ENCODE peak calls at places on chromosomes 3 and 15, in four cellular contexts. L is K562, R is HepG2, W is H1. O is an unnamed sample.

GRCh38 chr15:60917469-60918130 is 311.5 kb downstream of the RORA start:
- DNase-seq in L (no peak), R (no peak), W (no peak), O (no peak)

GRCh38 chr15:66780172-66780972 is 78.3 kb downstream of the SMAD6 start:
- DNase-seq in L (no peak), R (no peak), W (no peak), O (no peak)

GRCh38 chr3:25621087-25621486 is 43.6 kb downstream of the TOP2B start:
- DNase-seq in L (no peak), R (no peak), W (no peak), O (no peak)

GRCh38 chr3:31533169-31533870 is 595 bp downstream of the STT3B start:
- DNase-seq in L (peak), R (peak), W (no peak), O (peak)

GRCh38 chr15:39198044-39198625 is 382.7 kb upstream of the THBS1 start:
- DNase-seq in L (no peak), R (no peak), W (no peak), O (no peak)

GRCh38 chr15:30885814-30886213 is 17.9 kb upstream of the FAN1 start:
- DNase-seq in L (peak), R (peak), W (no peak), O (peak)

GRCh38 chr3:162760789-162761188 is 1264.2 kb downstream of the OTOL1 start:
- DNase-seq in L (no peak), R (no peak), W (no peak), O (no peak)

GRCh38 chr3:102646557-102646956 is 211.7 kb downstream of the ZPLD1 start:
- DNase-seq in L (no peak), R (no peak), W (no peak), O (no peak)

GRCh38 chr15:43534897-43535296 is 17.5 kb downstream of the MAP1A start:
- DNase-seq in L (no peak), R (no peak), W (no peak), O (no peak)

DNA sequence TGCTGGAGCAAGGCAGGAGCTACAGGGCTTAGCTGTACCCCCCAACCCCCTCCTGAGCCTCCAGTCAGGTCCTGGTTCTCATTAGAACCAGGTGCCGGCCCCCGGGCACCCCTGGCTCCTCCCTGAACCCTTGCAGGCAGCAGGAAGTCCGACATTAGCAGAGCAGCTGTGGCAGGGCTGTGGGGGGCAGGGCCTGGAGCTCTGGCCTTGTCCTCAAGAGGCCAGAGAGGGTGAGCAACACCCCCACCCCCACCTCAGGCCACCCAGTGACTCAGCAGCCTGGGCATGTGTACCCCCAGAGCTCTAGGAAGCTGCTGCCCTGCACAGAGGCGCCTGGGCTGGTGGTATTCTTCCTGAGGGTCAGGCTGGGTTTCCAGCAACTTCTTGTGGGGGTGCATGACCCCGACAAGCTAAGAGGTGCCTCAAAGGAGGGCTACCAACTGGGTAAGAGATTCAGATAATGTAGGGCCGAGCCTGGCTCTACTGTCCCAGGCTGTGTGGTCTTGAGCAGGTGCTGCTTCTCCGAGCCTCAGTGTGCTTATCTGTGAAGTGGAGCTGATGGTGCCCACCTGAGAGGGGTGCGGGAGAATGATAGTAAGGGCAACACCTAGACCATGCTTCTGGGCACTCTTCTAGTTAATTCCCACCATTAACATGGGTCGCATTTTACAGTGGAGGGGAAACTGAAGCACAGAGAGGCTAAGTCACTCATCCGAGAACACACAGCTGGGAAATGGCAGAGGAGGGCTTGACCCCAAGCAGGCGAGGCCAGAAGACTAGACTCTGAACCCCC is 16.0 kb downstream of the H1-8 start:
- DNase-seq in L (peak), R (peak), W (peak), O (peak)
- H3K9ac ChIP-seq in L (no peak), R (peak), W (no peak), O (no peak)

GRCh38 chr3:75983609-75984290 is 198.4 kb upstream of the ZNF717 start:
- DNase-seq in L (no peak), R (no peak), W (no peak), O (no peak)
- TF ChIP-seq JUN in L (no peak), R (no peak), W (no peak), O (no peak)

GRCh38 chr3:122678496-122678895 is 2.1 kb upstream of the PARP14 start:
- DNase-seq in L (no peak), R (no peak), W (no peak), O (no peak)
- H3K9ac ChIP-seq in L (no peak), R (no peak), W (no peak), O (no peak)

DNA sequence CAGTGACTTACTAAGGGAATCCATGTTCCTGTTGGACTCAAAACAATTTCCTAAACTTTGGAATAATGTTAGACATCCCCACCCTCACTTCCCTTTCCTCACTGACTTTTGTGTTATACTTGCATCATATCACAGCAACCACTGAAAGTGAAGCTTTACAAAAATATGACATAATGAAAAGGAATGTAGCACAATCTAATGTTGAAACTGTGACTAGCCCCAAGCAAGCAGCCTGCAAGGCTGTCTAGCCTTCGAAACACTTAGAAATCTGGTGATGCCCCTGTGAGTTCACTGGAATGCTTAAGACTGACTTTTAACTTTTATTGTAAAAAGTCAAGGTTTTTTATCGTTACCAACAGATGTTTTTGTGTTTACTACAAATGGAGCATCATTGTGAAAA is 203.7 kb upstream of the ZNF385D start:
- DNase-seq in L (no peak), R (no peak), W (no peak), O (no peak)
- TF ChIP-seq JUN in L (no peak), R (no peak), W (no peak), O (no peak)

DNA sequence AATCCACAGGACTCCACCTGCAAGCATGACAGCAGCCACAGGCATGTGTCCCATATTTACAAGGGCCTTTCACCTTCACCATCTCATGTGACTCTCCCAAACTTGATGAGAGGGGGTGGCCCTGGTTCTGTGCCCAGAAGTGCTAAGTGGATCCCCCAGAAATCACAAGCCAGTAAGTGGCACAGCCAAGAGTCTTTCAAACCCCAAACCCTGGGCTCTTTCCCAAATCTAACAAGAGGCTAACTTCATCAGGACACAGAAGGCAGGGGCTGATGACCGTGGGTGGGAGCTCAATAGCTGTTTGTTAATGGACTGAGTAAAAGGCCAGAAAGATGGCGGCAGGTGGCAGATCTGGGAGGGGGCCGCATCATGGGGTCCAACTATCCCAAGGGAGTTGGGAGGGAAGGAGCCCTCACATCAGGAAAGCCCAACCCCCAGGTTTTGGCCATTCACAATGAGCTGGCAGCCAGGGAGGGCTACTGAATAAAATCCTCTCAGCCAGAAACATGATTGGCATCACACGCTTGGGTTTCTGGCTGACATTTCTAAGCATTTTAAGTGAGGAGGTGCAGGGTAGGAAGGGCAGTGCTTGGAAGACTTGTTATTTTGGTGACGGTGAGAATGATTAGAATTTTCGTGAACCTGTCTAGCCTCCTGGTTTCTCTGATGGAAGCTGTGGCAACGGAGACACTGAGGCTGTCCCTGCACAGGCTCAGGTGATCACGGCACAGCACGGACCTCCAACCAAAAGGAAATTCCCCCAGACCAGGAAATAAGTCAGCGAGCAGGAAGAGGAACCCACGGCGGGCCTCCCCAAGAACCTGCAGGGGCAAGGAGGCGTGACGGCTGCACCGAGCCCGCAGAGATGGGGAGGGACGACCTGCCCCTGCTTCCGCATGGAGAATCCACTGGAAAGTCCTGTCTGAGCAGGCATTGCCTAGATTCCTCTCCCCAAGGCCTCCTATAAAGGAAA is 109.3 kb downstream of the OXNAD1 start:
- DNase-seq in L (no peak), R (no peak), W (no peak), O (no peak)
- H3K9ac ChIP-seq in L (no peak), R (no peak), W (no peak), O (no peak)

GRCh38 chr3:41638381-41638780 is 323.5 kb downstream of the ULK4 start:
- DNase-seq in L (no peak), R (no peak), W (no peak), O (no peak)

DNA sequence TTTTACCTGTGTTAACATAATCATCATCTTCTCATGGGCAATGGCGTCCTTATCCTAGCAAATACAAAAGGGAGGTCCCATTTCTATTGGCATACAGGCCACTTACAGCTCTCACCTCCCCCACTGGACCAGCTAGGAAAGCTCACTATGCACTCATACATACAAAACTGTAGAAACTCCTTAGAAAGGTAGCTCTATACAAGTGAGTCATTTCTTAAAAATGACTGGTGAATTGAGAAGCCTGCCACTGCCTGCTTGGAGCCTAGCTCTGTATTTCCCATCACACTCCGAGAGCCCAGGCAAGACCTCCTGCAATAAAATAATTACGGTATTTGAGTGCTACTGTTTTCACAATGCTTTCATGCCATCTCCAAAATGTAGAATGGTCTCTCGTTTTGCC is 321.8 kb downstream of the ULK4 start:
- DNase-seq in L (no peak), R (no peak), W (no peak), O (no peak)
- TF ChIP-seq JUN in L (no peak), R (no peak), W (no peak), O (no peak)

GRCh38 chr3:27387625-27388024 is 18.4 kb upstream of the NEK10 start:
- DNase-seq in L (no peak), R (no peak), W (no peak), O (no peak)
- H3K9ac ChIP-seq in L (no peak), R (no peak), W (no peak), O (no peak)

O was measured in endothelial cell of umbilical vein.